ENCODE peak calls at places on chromosome 2, in nine cellular contexts. J is hippocampal formation; A is IMR-90; U is GM12891; M is naive thymus-derived CD8-positive, alpha-beta T cell; K is LoVo; B is NCI-H146; G is cardiac fibroblast; Y is tibial nerve. R is an unnamed sample.

GRCh38 chr2:174561283-174562275 is 36.0 kb downstream of the WIPF1 start:
- DNase-seq in J (peak; percentile 97), A (peak; percentile 66), U (no peak), M (no peak), K (no peak), B (no peak), G (peak; percentile 81), Y (no peak), R (no peak)

GRCh38 chr2:238239872-238240760 is at the start of gene HES6:
- DNase-seq in J (peak; percentile 91), A (peak; percentile 82), U (peak; percentile 96), M (peak; percentile 57), K (peak; percentile 93), B (peak; percentile 98), G (peak; percentile 87), Y (peak; percentile 73), R (peak; percentile 82)

GRCh38 chr2:27379840-27380625 is 501 bp downstream of the ZNF513 start:
- DNase-seq in J (peak; percentile 48), A (peak; percentile 76), U (no peak), M (peak; percentile 26), K (no peak), B (peak; percentile 75), G (peak; percentile 21), Y (peak; percentile 47), R (peak; percentile 73)

GRCh38 chr2:164069542-164069941 is 333.7 kb upstream of the FIGN start:
- DNase-seq in J (no peak), A (no peak), U (no peak), M (no peak), K (no peak), B (no peak), G (no peak), Y (no peak), R (no peak)

GRCh38 chr2:26173596-26174482 is 951 bp downstream of the GAREM2 start:
- DNase-seq in J (no peak), A (no peak), U (no peak), M (no peak), K (no peak), B (peak; percentile 18), G (no peak), Y (no peak), R (no peak)

GRCh38 chr2:127422631-127423475 is 4.6 kb downstream of the PROC start:
- DNase-seq in J (no peak), A (no peak), U (peak; percentile 51), M (no peak), K (peak; percentile 45), B (peak; percentile 86), G (no peak), Y (no peak), R (peak; percentile 69)

GRCh38 chr2:165699931-165700330 is 94.1 kb downstream of the GALNT3 start:
- DNase-seq in J (no peak), A (no peak), U (no peak), M (no peak), K (no peak), B (no peak), G (no peak), Y (no peak), R (no peak)

GRCh38 chr2:174015428-174015827 is 50.3 kb upstream of the SP3 start:
- DNase-seq in J (no peak), A (no peak), U (no peak), M (no peak), K (no peak), B (no peak), G (no peak), Y (no peak), R (no peak)